ENCODE peak calls at places on chromosomes 2 and 18, in nine cellular contexts. J is endothelial cell of umbilical vein, V is breast epithelium, H is GM10248, D is lower lobe of right lung, L is cardiac muscle cell, Y is GM12865, C is pancreas, Z is HFFc6. N is an unnamed sample.

GRCh38 chr18:57249109-57249508 is 102.2 kb downstream of the BOD1L2 start:
- DNase-seq in J (no peak), V (no peak), H (no peak), D (no peak), L (no peak), Y (no peak), C (no peak), Z (no peak), N (no peak)

GRCh38 chr2:209614630-209615369 is 156.8 kb upstream of the UNC80 start:
- DNase-seq in J (no peak), V (no peak), H (no peak), D (no peak), L (no peak), Y (no peak), C (no peak), Z (no peak), N (no peak)

GRCh38 chr2:179412116-179412515 is 147.5 kb upstream of the SESTD1 start:
- DNase-seq in J (no peak), V (no peak), H (no peak), D (no peak), L (no peak), Y (no peak), C (no peak), Z (no peak), N (no peak)

GRCh38 chr18:39702888-39703287 is 2137.3 kb upstream of the CELF4 start:
- DNase-seq in J (no peak), V (no peak), H (no peak), D (no peak), L (no peak), Y (no peak), C (no peak), Z (no peak), N (no peak)

GRCh38 chr2:180707867-180708205 is 272.6 kb upstream of the UBE2E3 start:
- DNase-seq in J (peak), V (no peak), H (no peak), D (no peak), L (peak), Y (no peak), C (peak), Z (peak), N (no peak)

GRCh38 chr2:160974803-160975202 is 185.4 kb upstream of the TANK start:
- DNase-seq in J (no peak), V (no peak), H (no peak), D (no peak), L (no peak), Y (no peak), C (no peak), Z (peak), N (no peak)

GRCh38 chr2:240405654-240406313 is 29.7 kb upstream of the GPC1 start:
- DNase-seq in J (no peak), V (peak), H (no peak), D (no peak), L (no peak), Y (no peak), C (no peak), Z (no peak), N (no peak)

GRCh38 chr2:232861353-232861752 is 8.7 kb upstream of the SNORC start:
- DNase-seq in J (no peak), V (no peak), H (no peak), D (no peak), L (no peak), Y (no peak), C (no peak), Z (no peak), N (no peak)

GRCh38 chr2:148596033-148596432 is 48.5 kb upstream of the EPC2 start:
- DNase-seq in J (no peak), V (no peak), H (no peak), D (no peak), L (no peak), Y (no peak), C (no peak), Z (no peak), N (no peak)

GRCh38 chr2:171999604-172000469 is at the start of gene METAP1D:
- DNase-seq in J (peak), V (peak), H (peak), D (peak), L (peak), Y (peak), C (peak), Z (peak), N (peak)

DNA sequence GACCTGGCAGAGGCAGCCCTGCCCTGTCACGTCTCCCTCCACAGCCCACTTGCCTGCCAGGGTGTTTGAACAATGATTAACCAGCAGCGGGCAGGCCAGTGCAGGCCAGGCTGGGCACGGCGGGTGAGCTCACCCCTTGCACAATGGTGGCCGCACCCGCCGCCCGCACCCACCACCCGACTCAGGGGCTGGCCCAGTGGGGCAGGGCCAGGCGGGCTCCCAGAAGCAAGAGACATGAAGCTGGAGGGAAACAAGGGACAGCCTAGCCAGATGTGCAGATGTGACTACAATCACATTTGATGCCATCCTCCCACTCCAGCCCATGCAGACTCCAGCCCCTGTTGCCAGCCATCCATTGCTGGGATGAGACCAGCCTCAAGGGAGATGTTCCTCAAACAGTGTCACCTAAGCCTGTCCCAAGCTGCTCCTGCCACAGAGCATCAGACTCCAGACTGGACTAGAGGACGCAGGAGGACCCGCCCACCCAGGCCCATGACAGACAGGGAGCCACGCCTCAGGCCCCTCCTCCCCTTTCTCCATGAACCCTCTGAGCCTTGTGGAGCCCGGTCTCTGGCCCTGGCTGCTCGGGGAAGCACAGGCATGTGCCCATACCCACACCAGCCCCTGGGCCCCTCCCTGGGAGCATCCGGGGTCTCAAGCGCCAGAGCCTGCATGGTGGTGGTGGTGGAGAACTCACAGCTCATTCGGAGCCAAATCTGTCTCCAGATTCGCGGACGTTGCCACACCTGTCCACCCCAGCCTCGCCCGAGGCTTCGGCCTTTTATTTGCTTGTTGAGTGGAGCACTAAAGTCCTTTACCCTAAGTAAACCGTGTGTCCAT is 45.0 kb downstream of the SDC1 start:
- DNase-seq in J (no peak), V (no peak), H (no peak), D (peak), L (no peak), Y (no peak), C (peak), Z (no peak), N (no peak)
- TF ChIP-seq CTCF in J (no peak), V (no peak), H (no peak), D (no peak), L (no peak), Y (no peak), C (no peak), Z (no peak), N (no peak)

GRCh38 chr2:36672199-36672598 is 24.3 kb upstream of the VIT start:
- DNase-seq in J (peak), V (no peak), H (no peak), D (no peak), L (peak), Y (peak), C (no peak), Z (peak), N (no peak)
- TF ChIP-seq CTCF in J (peak), V (no peak), H (peak), D (peak), L (peak), Y (peak), C (no peak), Z (peak), N (peak)

GRCh38 chr2:237450583-237450982 is 36.5 kb upstream of the MLPH start:
- DNase-seq in J (no peak), V (no peak), H (no peak), D (no peak), L (no peak), Y (no peak), C (no peak), Z (no peak), N (no peak)

GRCh38 chr2:237452846-237453245 is 34.2 kb upstream of the MLPH start:
- DNase-seq in J (no peak), V (no peak), H (no peak), D (no peak), L (no peak), Y (no peak), C (no peak), Z (peak), N (no peak)

GRCh38 chr2:237453671-237454070 is 33.4 kb upstream of the MLPH start:
- DNase-seq in J (no peak), V (no peak), H (no peak), D (no peak), L (no peak), Y (no peak), C (no peak), Z (no peak), N (no peak)

GRCh38 chr2:237450108-237450507 is 36.1 kb upstream of the COL6A3 start:
- DNase-seq in J (no peak), V (no peak), H (no peak), D (no peak), L (no peak), Y (no peak), C (no peak), Z (no peak), N (no peak)

GRCh38 chr2:237451582-237452469 is 35.2 kb upstream of the MLPH start:
- DNase-seq in J (no peak), V (no peak), H (no peak), D (no peak), L (peak), Y (no peak), C (no peak), Z (peak), N (no peak)
- TF ChIP-seq CTCF in J (no peak), V (peak), H (no peak), D (no peak), L (peak), Y (no peak), C (no peak), Z (peak), N (no peak)

GRCh38 chr18:71831039-71831438 is 713.1 kb downstream of the CBLN2 start:
- DNase-seq in J (peak), V (no peak), H (no peak), D (no peak), L (no peak), Y (no peak), C (peak), Z (no peak), N (no peak)
- TF ChIP-seq CTCF in J (no peak), V (no peak), H (no peak), D (no peak), L (no peak), Y (no peak), C (no peak), Z (no peak), N (no peak)

GRCh38 chr2:60555066-60555793 is 1.8 kb upstream of the BCL11A start:
- DNase-seq in J (peak), V (no peak), H (peak), D (peak), L (peak), Y (peak), C (peak), Z (peak), N (peak)

GRCh38 chr2:60554649-60555065 is 1.2 kb upstream of the BCL11A start:
- DNase-seq in J (no peak), V (no peak), H (no peak), D (no peak), L (no peak), Y (no peak), C (peak), Z (no peak), N (no peak)

GRCh38 chr2:60553496-60553991 is at the start of gene BCL11A:
- DNase-seq in J (peak), V (no peak), H (peak), D (peak), L (peak), Y (peak), C (peak), Z (peak), N (peak)

GRCh38 chr2:60552851-60553495 is 481 bp downstream of the BCL11A start:
- DNase-seq in J (no peak), V (no peak), H (no peak), D (no peak), L (no peak), Y (no peak), C (no peak), Z (no peak), N (no peak)

DNA sequence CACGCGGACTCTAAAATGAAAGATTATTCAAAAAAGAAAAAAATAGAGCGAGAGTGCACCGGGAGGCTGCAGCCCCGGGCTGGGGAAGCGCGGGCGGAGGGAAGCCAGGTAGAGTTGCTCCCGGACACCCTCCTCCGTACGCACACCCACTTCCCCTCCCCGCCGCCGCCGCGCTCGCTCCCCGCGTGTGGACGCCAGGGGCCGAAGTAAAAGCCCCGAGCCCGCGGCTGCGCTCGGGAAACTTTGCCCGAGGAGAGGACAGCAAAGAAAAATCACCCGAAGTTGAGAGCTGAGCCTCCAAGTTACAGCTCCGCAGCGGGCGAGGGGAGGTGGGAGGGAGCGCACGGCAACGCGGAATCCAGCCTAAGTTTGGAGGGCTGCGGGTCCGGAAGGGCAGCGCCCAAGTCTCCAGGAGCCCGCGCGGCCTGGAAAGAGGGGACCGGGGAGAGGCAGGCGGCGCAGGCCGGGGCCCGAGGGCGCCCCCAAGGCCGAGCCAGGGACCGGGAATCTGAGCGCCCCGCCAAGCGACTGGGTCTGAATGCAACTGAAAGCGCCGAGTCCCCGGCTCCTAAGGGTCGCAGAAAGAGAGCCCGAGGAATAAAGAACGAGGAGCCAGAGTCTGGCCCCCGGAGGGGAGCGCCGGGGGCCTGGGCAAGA is 666 bp upstream of the BCL11A start:
- DNase-seq in J (peak), V (no peak), H (peak), D (peak), L (peak), Y (peak), C (peak), Z (no peak), N (peak)
- TF ChIP-seq CTCF in J (no peak), V (no peak), H (no peak), D (no peak), L (no peak), Y (no peak), C (no peak), Z (peak), N (no peak)

DNA sequence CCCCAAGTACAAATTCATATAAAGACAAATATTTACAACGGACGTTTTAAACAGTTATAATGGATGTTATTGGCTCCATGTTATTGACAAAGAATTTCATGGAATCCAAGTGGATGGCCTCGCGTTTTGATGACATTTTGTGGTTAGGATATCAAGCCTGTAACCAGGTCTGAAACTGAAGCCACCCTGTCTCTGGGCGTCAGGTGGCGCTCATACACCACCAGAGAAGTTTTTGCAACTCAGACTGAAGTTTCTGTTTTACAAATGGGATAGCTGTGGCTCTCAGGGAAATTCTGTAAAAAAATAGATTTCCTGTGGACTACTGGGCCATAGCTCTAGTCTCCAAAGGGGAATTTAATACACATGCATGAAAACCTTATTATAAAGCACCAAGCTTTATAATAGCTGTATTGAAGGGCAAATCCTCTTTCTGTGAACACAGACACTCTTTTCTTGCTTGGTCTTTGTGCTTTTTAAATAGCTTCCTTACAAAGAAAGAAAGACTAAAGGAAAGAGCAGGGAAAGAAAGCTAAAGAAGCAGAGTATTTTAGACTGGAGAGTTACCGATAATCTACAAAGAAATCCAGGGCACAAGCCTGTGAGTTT is 86.7 kb downstream of the C18orf54 start:
- DNase-seq in J (peak), V (no peak), H (peak), D (no peak), L (peak), Y (peak), C (peak), Z (peak), N (peak)
- TF ChIP-seq CTCF in J (peak), V (peak), H (peak), D (peak), L (peak), Y (peak), C (peak), Z (peak), N (peak)

GRCh38 chr2:138497294-138497693 is 4.3 kb upstream of the SPOPL start:
- DNase-seq in J (no peak), V (no peak), H (no peak), D (no peak), L (no peak), Y (no peak), C (no peak), Z (no peak), N (no peak)

GRCh38 chr2:138501427-138502252 is at the start of gene SPOPL:
- DNase-seq in J (peak), V (peak), H (peak), D (peak), L (peak), Y (peak), C (peak), Z (peak), N (peak)

GRCh38 chr2:138500592-138501426 is 761 bp upstream of the SPOPL start:
- DNase-seq in J (no peak), V (no peak), H (no peak), D (no peak), L (no peak), Y (peak), C (no peak), Z (no peak), N (no peak)

GRCh38 chr2:138502253-138503086 is 900 bp downstream of the SPOPL start:
- DNase-seq in J (no peak), V (no peak), H (no peak), D (no peak), L (peak), Y (peak), C (no peak), Z (no peak), N (no peak)

GRCh38 chr2:138499684-138500083 is 1.9 kb upstream of the SPOPL start:
- DNase-seq in J (no peak), V (no peak), H (no peak), D (no peak), L (no peak), Y (no peak), C (no peak), Z (no peak), N (no peak)
- TF ChIP-seq CTCF in J (no peak), V (no peak), H (no peak), D (no peak), L (no peak), Y (no peak), C (no peak), Z (no peak), N (no peak)

GRCh38 chr18:35936951-35937350 is 35.5 kb upstream of the RMP24 start:
- DNase-seq in J (no peak), V (no peak), H (no peak), D (no peak), L (peak), Y (no peak), C (no peak), Z (no peak), N (no peak)

GRCh38 chr18:35938158-35938557 is 34.3 kb upstream of the RMP24 start:
- DNase-seq in J (no peak), V (no peak), H (no peak), D (no peak), L (peak), Y (no peak), C (no peak), Z (no peak), N (no peak)

GRCh38 chr18:35938562-35938961 is 33.9 kb upstream of the RMP24 start:
- DNase-seq in J (no peak), V (no peak), H (no peak), D (no peak), L (peak), Y (no peak), C (no peak), Z (no peak), N (no peak)

GRCh38 chr18:35941299-35941698 is 31.2 kb upstream of the RMP24 start:
- DNase-seq in J (no peak), V (no peak), H (no peak), D (no peak), L (no peak), Y (no peak), C (no peak), Z (no peak), N (no peak)

GRCh38 chr18:35939166-35939565 is 33.3 kb upstream of the RMP24 start:
- DNase-seq in J (no peak), V (no peak), H (no peak), D (no peak), L (peak), Y (no peak), C (no peak), Z (no peak), N (no peak)
- TF ChIP-seq CTCF in J (peak), V (no peak), H (peak), D (peak), L (peak), Y (no peak), C (no peak), Z (no peak), N (peak)

N was measured in GM13977.